ENCODE peak calls at places on chromosomes 4 and X, in five cellular contexts. Q is HepG2, L is A549, O is astrocyte, W is H1. S is an unnamed sample. For H3K4me1, the result is how much of the 10 kb centered on the place peaks cover.

GRCh38 chrX:65926095-65927019 is 113.5 kb downstream of the VSIG4 start:
- DNase-seq in Q (no peak), L (no peak), O (no peak), W (no peak), S (no peak)

GRCh38 chrX:40107291-40108083 is 9.7 kb upstream of the BCOR start:
- DNase-seq in Q (no peak), L (peak), O (no peak), W (no peak), S (no peak)

GRCh38 chr4:178958725-178959440 is 1516.6 kb upstream of the AGA start:
- DNase-seq in Q (no peak), L (no peak), O (no peak), W (no peak), S (no peak)

GRCh38 chr4:158949094-158949493 is 153.8 kb upstream of the RAPGEF2 start:
- DNase-seq in Q (no peak), L (no peak), O (peak), W (no peak), S (peak)

GRCh38 chrX:153460826-153461225 is 9.6 kb downstream of the HAUS7 start:
- DNase-seq in Q (peak), L (peak), O (no peak), W (no peak), S (peak)

GRCh38 chr4:113162089-113162488 is 112.6 kb downstream of the ANK2 start:
- DNase-seq in Q (no peak), L (no peak), O (no peak), W (no peak), S (no peak)

GRCh38 chrX:137051978-137052640 is 18.3 kb upstream of the GPR101 start:
- DNase-seq in Q (peak), L (peak), O (peak), W (no peak), S (peak)

GRCh38 chr4:53963786-53964185 is 100.6 kb downstream of the CHIC2 start:
- DNase-seq in Q (no peak), L (no peak), O (no peak), W (no peak), S (no peak)

GRCh38 chr4:168605411-168605810 is 108.6 kb downstream of the PALLD start:
- DNase-seq in Q (no peak), L (peak), O (peak), W (no peak), S (peak)

GRCh38 chrX:22249371-22249770 is 23.3 kb upstream of the CBLL2 start:
- DNase-seq in Q (no peak), L (no peak), O (no peak), W (no peak), S (no peak)

GRCh38 chrX:17860811-17861495 is at the start of gene RAI2:
- DNase-seq in Q (no peak), L (no peak), O (no peak), W (no peak), S (no peak)

GRCh38 chr4:78616046-78616498 is 64.5 kb downstream of the ANXA3 start:
- DNase-seq in Q (no peak), L (no peak), O (peak), W (no peak), S (peak)

GRCh38 chr4:144316869-144317268 is 176.4 kb upstream of the GYPA start:
- DNase-seq in Q (no peak), L (no peak), O (no peak), W (no peak), S (no peak)

GRCh38 chr4:61202100-61202637 is 2.0 kb downstream of the ADGRL3 start:
- DNase-seq in Q (no peak), L (no peak), O (no peak), W (no peak), S (peak)

GRCh38 chr4:76087007-76087769 is 12.7 kb downstream of the ART3 start:
- DNase-seq in Q (peak), L (peak), O (peak), W (peak), S (peak)

GRCh38 chr4:177070533-177070932 is 239.1 kb upstream of the NEIL3 start:
- DNase-seq in Q (no peak), L (no peak), O (no peak), W (no peak), S (no peak)

GRCh38 chrX:155215443-155216178 is 649 bp upstream of the VBP1 start:
- DNase-seq in Q (no peak), L (no peak), O (no peak), W (no peak), S (no peak)

GRCh38 chr4:17103231-17103630 is 204.8 kb upstream of the LDB2 start:
- DNase-seq in Q (no peak), L (no peak), O (peak), W (no peak), S (peak)

GRCh38 chrX:155056877-155057792 is 13.8 kb downstream of the CMC4 start:
- DNase-seq in Q (peak), L (peak), O (peak), W (peak), S (peak)

GRCh38 chr4:6267573-6267972 is 2.1 kb upstream of the WFS1 start:
- DNase-seq in Q (peak), L (no peak), O (no peak), W (no peak), S (no peak)

GRCh38 chrX:96204928-96205327 is 479.7 kb upstream of the DIAPH2 start:
- DNase-seq in Q (peak), L (no peak), O (no peak), W (no peak), S (no peak)

GRCh38 chrX:41236629-41237028 is 97.3 kb upstream of the DDX3X start:
- DNase-seq in Q (no peak), L (no peak), O (no peak), W (no peak), S (no peak)

GRCh38 chrX:129876734-129877395 is 29.1 kb upstream of the UTP14A start:
- DNase-seq in Q (peak), L (peak), O (peak), W (peak), S (peak)

GRCh38 chrX:94053575-94053974 is 379.6 kb downstream of the FAM133A start:
- DNase-seq in Q (no peak), L (no peak), O (no peak), W (no peak), S (no peak)

GRCh38 chrX:50497067-50497466 is 26.4 kb upstream of the DGKK start:
- DNase-seq in Q (no peak), L (no peak), O (no peak), W (no peak), S (no peak)

GRCh38 chrX:121307441-121307840 is 260.0 kb downstream of the GLUD2 start:
- DNase-seq in Q (no peak), L (no peak), O (peak), W (no peak), S (peak)

GRCh38 chrX:12716574-12716973 is 74.6 kb upstream of the PRPS2 start:
- DNase-seq in Q (no peak), L (no peak), O (no peak), W (no peak), S (no peak)

GRCh38 chr4:143405197-143405730 is 68.6 kb downstream of the GAB1 start:
- DNase-seq in Q (no peak), L (no peak), O (no peak), W (no peak), S (no peak)

GRCh38 chrX:134803551-134804183 is 145.4 kb upstream of the PLAC1 start:
- DNase-seq in Q (peak), L (no peak), O (peak), W (no peak), S (no peak)

GRCh38 chrX:53319614-53320542 is 38.5 kb upstream of the IQSEC2 start:
- DNase-seq in Q (no peak), L (no peak), O (no peak), W (no peak), S (no peak)

GRCh38 chr4:173025131-173025530 is 143.5 kb upstream of the GALNT7 start:
- DNase-seq in Q (peak), L (peak), O (peak), W (peak), S (peak)

GRCh38 chr4:15488658-15489470 is 19.2 kb downstream of the CC2D2A start:
- DNase-seq in Q (no peak), L (no peak), O (peak), W (no peak), S (peak)

GRCh38 chr4:15457401-15458201 is 12.1 kb upstream of the CC2D2A start:
- DNase-seq in Q (peak), L (peak), O (peak), W (no peak), S (peak)

GRCh38 chr4:168677879-168678278 is 181.0 kb downstream of the PALLD start:
- DNase-seq in Q (peak), L (no peak), O (no peak), W (no peak), S (no peak)

GRCh38 chr4:139015948-139016451 is 419 bp downstream of the NOCT start:
- DNase-seq in Q (peak), L (peak), O (no peak), W (no peak), S (peak)

GRCh38 chr4:165783626-165784025 is 89.4 kb upstream of the TLL1 start:
- DNase-seq in Q (no peak), L (no peak), O (no peak), W (no peak), S (no peak)

GRCh38 chr4:12926189-12927066 is 557.7 kb downstream of the RAB28 start:
- DNase-seq in Q (peak), L (no peak), O (no peak), W (no peak), S (no peak)

GRCh38 chr4:91984466-91984865 is 319.3 kb upstream of the GRID2 start:
- DNase-seq in Q (no peak), L (no peak), O (peak), W (no peak), S (peak)

GRCh38 chr4:137755033-137755471 is 222.8 kb upstream of the PCDH18 start:
- DNase-seq in Q (no peak), L (peak), O (peak), W (no peak), S (peak)

DNA sequence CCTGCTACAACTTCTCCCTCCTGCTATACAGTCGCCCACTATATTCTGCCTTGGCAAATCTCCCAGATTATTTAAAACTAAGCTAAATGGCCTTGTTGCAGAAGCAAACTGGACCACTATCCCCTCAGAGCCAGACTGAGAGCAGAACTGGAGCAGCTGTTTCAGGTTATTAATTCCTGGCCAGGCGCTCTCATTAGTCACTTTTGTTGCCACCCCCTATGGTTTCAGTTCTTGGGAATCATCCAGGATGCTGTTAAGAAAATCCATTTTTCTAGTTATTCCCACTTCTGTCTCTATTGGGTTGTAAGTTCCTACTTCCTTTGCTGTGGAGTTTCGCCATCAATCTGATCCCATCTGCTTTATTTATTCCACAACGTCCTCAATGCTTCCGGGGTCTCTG is 30.1 kb downstream of the ADGRA3 start:
- DNase-seq in Q (no peak), L (no peak), O (peak), W (no peak), S (peak)
- H3K4me2 ChIP-seq in Q (no peak), L (no peak), O (peak), W (no peak), S (peak)

DNA sequence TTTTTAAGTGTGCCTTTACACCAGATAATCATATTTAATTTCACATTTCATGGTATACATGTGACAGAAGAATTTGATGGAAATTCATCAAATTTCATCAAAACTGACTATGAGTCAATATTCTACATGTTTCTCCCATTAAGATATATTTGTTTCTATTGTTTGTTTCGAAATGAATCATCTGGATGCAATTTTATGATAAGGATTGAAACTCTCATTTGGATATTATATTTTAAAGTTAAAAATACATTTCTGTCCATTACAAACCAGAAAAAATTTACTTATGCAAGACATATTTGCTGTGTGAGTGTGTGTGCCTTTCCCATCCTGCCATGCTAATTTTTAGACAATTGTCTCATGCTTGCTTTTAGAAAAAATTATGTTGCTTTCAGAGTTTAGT is 52.2 kb downstream of the SULT1B1 start:
- DNase-seq in Q (no peak), L (no peak), O (no peak), W (no peak), S (peak)
- H3K4me1 ChIP-seq in Q (under half), L (under half), O (under half), W (under half), S (under half)

GRCh38 chr4:55358246-55358645 is 12.2 kb downstream of the SRD5A3 start:
- DNase-seq in Q (no peak), L (no peak), O (no peak), W (no peak), S (no peak)

GRCh38 chr4:55356991-55357461 is 11.0 kb downstream of the SRD5A3 start:
- DNase-seq in Q (peak), L (peak), O (peak), W (no peak), S (peak)

GRCh38 chr4:55359397-55359916 is 13.4 kb downstream of the SRD5A3 start:
- DNase-seq in Q (no peak), L (no peak), O (peak), W (no peak), S (peak)

GRCh38 chr4:55355555-55355954 is 9.5 kb downstream of the SRD5A3 start:
- DNase-seq in Q (no peak), L (no peak), O (no peak), W (no peak), S (no peak)

GRCh38 chr4:55358668-55359067 is 12.6 kb downstream of the SRD5A3 start:
- DNase-seq in Q (no peak), L (no peak), O (peak), W (no peak), S (peak)
- H3K4me2 ChIP-seq in Q (no peak), L (no peak), O (peak), W (no peak), S (peak)

GRCh38 chrX:78092296-78092695 is 11.8 kb upstream of the PGK1 start:
- DNase-seq in Q (peak), L (peak), O (peak), W (no peak), S (peak)
- H3K4me1 ChIP-seq in Q (under half), L (under half), O (under half), W (under half), S (under half)

GRCh38 chr4:151524610-151525009 is 115.6 kb downstream of the FHIP1A start:
- DNase-seq in Q (no peak), L (no peak), O (no peak), W (peak), S (no peak)
- H3K4me2 ChIP-seq in Q (no peak), L (no peak), O (no peak), W (peak), S (no peak)

DNA sequence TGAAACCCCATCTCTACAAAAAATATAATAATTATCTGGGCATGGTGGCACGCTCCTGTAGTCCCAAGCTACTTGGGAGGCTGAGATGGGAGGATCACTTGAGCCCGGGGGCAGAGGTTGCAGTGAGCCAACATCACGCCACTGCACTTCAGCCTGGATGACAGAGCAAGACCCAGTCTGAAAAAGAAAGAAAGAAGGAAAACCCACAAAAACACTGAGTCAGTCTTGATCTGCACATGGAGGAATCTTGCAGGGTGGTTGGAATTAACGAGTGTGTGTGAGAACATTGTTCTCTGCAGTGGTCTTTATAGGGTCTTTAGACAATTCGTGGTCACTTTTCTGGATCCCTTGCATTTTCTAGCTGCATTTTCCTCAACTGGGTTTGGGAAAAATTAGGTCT is 23.2 kb downstream of the ADD1 start:
- DNase-seq in Q (no peak), L (no peak), O (peak), W (no peak), S (peak)
- H3K4me1 ChIP-seq in Q (half or more), L (under half), O (under half), W (under half), S (under half)

S was measured in fibroblast of lung.